ENCODE peak calls at places on chromosome 16, in six cellular contexts. Z, E, D, L, B and Y are unnamed samples.

GRCh38 chr16:19963306-19963705 is 78.7 kb upstream of the GPRC5B start:
- DNase-seq in Z (no peak), E (no peak), D (no peak), L (no peak), B (no peak), Y (no peak)

GRCh38 chr16:75203106-75203505 is 3.9 kb downstream of the CTRB2 start:
- DNase-seq in Z (no peak), E (no peak), D (no peak), L (no peak), B (no peak), Y (peak; percentile 6)

GRCh38 chr16:69861276-69862030 is 89.7 kb upstream of the CLEC18A start:
- DNase-seq in Z (no peak), E (no peak), D (no peak), L (no peak), B (no peak), Y (no peak)

GRCh38 chr16:13702614-13703013 is 217.3 kb upstream of the ERCC4 start:
- DNase-seq in Z (no peak), E (no peak), D (no peak), L (no peak), B (no peak), Y (no peak)

GRCh38 chr16:71846443-71846842 is 667 bp downstream of the ATXN1L start:
- DNase-seq in Z (no peak), E (no peak), D (no peak), L (no peak), B (no peak), Y (peak; percentile 21)

GRCh38 chr16:79128706-79129105 is 471.8 kb downstream of the MAF start:
- DNase-seq in Z (no peak), E (no peak), D (no peak), L (no peak), B (no peak), Y (no peak)

GRCh38 chr16:87678618-87679017 is 76.3 kb downstream of the JPH3 start:
- DNase-seq in Z (no peak), E (no peak), D (no peak), L (peak; percentile 39), B (no peak), Y (peak; percentile 56)

GRCh38 chr16:25788637-25789036 is 96.9 kb downstream of the HS3ST4 start:
- DNase-seq in Z (no peak), E (no peak), D (no peak), L (no peak), B (no peak), Y (no peak)

GRCh38 chr16:64459821-64460220 is 662.0 kb downstream of the CDH11 start:
- DNase-seq in Z (no peak), E (no peak), D (no peak), L (no peak), B (no peak), Y (no peak)

GRCh38 chr16:54651851-54652770 is 278.6 kb upstream of the IRX5 start:
- DNase-seq in Z (no peak), E (no peak), D (no peak), L (no peak), B (no peak), Y (no peak)

GRCh38 chr16:297832-298231 is 14.9 kb downstream of the PDIA2 start:
- DNase-seq in Z (no peak), E (no peak), D (no peak), L (no peak), B (no peak), Y (no peak)

GRCh38 chr16:3383045-3383448 is 17.8 kb downstream of the ZSCAN32 start:
- DNase-seq in Z (no peak), E (no peak), D (no peak), L (no peak), B (no peak), Y (no peak)

GRCh38 chr16:76535-77272 is 1.3 kb upstream of the MPG start:
- DNase-seq in Z (peak; percentile 86), E (no peak), D (no peak), L (peak; percentile 66), B (no peak), Y (no peak)

GRCh38 chr16:80027007-80027965 is 426.7 kb upstream of the MAF start:
- DNase-seq in Z (peak; percentile 76), E (no peak), D (peak; percentile 78), L (peak; percentile 80), B (peak; percentile 19), Y (peak; percentile 11)

GRCh38 chr16:85574672-85575475 is 38.2 kb upstream of the GSE1 start:
- DNase-seq in Z (no peak), E (no peak), D (no peak), L (no peak), B (no peak), Y (no peak)

GRCh38 chr16:72291121-72291520 is 119.2 kb upstream of the PMFBP1 start:
- DNase-seq in Z (no peak), E (peak; percentile 44), D (no peak), L (no peak), B (no peak), Y (no peak)

GRCh38 chr16:85335584-85336492 is 223.6 kb upstream of the CIBAR2 start:
- DNase-seq in Z (no peak), E (no peak), D (no peak), L (no peak), B (no peak), Y (no peak)

GRCh38 chr16:25256821-25257503 is 683 bp downstream of the ZKSCAN2 start:
- DNase-seq in Z (peak; percentile 39), E (no peak), D (no peak), L (peak; percentile 40), B (no peak), Y (peak; percentile 31)

GRCh38 chr16:55508941-55509920 is at the start of gene LPCAT2:
- DNase-seq in Z (peak; percentile 97), E (peak; percentile 71), D (peak; percentile 82), L (peak; percentile 76), B (no peak), Y (peak; percentile 95)

GRCh38 chr16:81940781-81941560 is 70.3 kb downstream of the SDR42E1 start:
- DNase-seq in Z (no peak), E (peak; percentile 57), D (no peak), L (peak; percentile 47), B (no peak), Y (no peak)

GRCh38 chr16:64866026-64866425 is 255.8 kb downstream of the CDH11 start:
- DNase-seq in Z (no peak), E (no peak), D (no peak), L (no peak), B (no peak), Y (no peak)

GRCh38 chr16:2915196-2915929 is 3.6 kb downstream of the FLYWCH1 start:
- DNase-seq in Z (no peak), E (no peak), D (no peak), L (no peak), B (no peak), Y (no peak)

GRCh38 chr16:84212631-84213030 is 21.7 kb downstream of the ADAD2 start:
- DNase-seq in Z (no peak), E (no peak), D (no peak), L (no peak), B (no peak), Y (no peak)

GRCh38 chr16:73058616-73059409 is 10.9 kb upstream of the ZFHX3 start:
- DNase-seq in Z (peak; percentile 20), E (peak; percentile 38), D (no peak), L (no peak), B (no peak), Y (peak; percentile 71)

GRCh38 chr16:69003500-69003899 is 102.0 kb upstream of the HAS3 start:
- DNase-seq in Z (no peak), E (peak; percentile 42), D (no peak), L (no peak), B (no peak), Y (no peak)

GRCh38 chr16:31451681-31452351 is 7.5 kb upstream of the ARMC5 start:
- DNase-seq in Z (peak; percentile 65), E (peak; percentile 65), D (no peak), L (peak; percentile 81), B (no peak), Y (peak; percentile 61)

GRCh38 chr16:79838860-79839259 is 238.3 kb upstream of the MAF start:
- DNase-seq in Z (no peak), E (no peak), D (no peak), L (no peak), B (no peak), Y (no peak)

GRCh38 chr16:81483970-81484595 is 39.5 kb downstream of the CMIP start:
- DNase-seq in Z (no peak), E (no peak), D (no peak), L (no peak), B (no peak), Y (no peak)

GRCh38 chr16:88132836-88133506 is 181.7 kb downstream of the BANP start:
- DNase-seq in Z (no peak), E (no peak), D (no peak), L (no peak), B (no peak), Y (no peak)

GRCh38 chr16:79261461-79261860 is 339.1 kb downstream of the MAF start:
- DNase-seq in Z (peak; percentile 29), E (no peak), D (peak; percentile 29), L (peak; percentile 21), B (no peak), Y (peak; percentile 73)

GRCh38 chr16:88938933-88939813 is 37.8 kb downstream of the CBFA2T3 start:
- DNase-seq in Z (no peak), E (no peak), D (no peak), L (no peak), B (no peak), Y (no peak)

GRCh38 chr16:75947626-75948239 is 221.4 kb upstream of the CPHXL start:
- DNase-seq in Z (no peak), E (no peak), D (no peak), L (no peak), B (no peak), Y (no peak)

GRCh38 chr16:67260426-67261063 is 11.8 kb downstream of the SLC9A5 start:
- DNase-seq in Z (peak; percentile 29), E (no peak), D (no peak), L (peak; percentile 56), B (no peak), Y (no peak)

GRCh38 chr16:56506941-56507340 is 12.9 kb downstream of the BBS2 start:
- DNase-seq in Z (no peak), E (no peak), D (no peak), L (no peak), B (no peak), Y (no peak)

GRCh38 chr16:20971420-20971819 is 70.8 kb downstream of the LYRM1 start:
- DNase-seq in Z (no peak), E (no peak), D (no peak), L (no peak), B (no peak), Y (no peak)

GRCh38 chr16:77946834-77947233 is 75.5 kb upstream of the CLEC3A start:
- DNase-seq in Z (no peak), E (no peak), D (no peak), L (no peak), B (no peak), Y (no peak)
- TF ChIP-seq ATF3 in Z (no peak), E (no peak), D (no peak), L (no peak), B (no peak), Y (no peak)

GRCh38 chr16:15521758-15522509 is 87.5 kb downstream of the BMERB1 start:
- DNase-seq in Z (peak; percentile 89), E (no peak), D (no peak), L (no peak), B (no peak), Y (no peak)
- TF ChIP-seq ATF3 in Z (peak; percentile 7), E (no peak), D (no peak), L (no peak), B (no peak), Y (no peak)

GRCh38 chr16:27703545-27703944 is 153.6 kb downstream of the KATNIP start:
- DNase-seq in Z (no peak), E (no peak), D (no peak), L (no peak), B (no peak), Y (no peak)
- TF ChIP-seq ATF3 in Z (no peak), E (no peak), D (no peak), L (no peak), B (no peak), Y (no peak)

GRCh38 chr16:22705799-22706198 is 108.2 kb upstream of the HS3ST2 start:
- DNase-seq in Z (no peak), E (no peak), D (no peak), L (no peak), B (no peak), Y (no peak)
- TF ChIP-seq ATF3 in Z (no peak), E (no peak), D (no peak), L (no peak), B (no peak), Y (no peak)